ENCODE peak calls at places on chromosomes 5 and 9, in four cellular contexts. F is GM06990, N is fibroblast of lung, L is heart left ventricle. T is an unnamed sample.
A peak's percentile ranks its signal among the peaks of the same experiment; 100 is the strongest.

GRCh38 chr5:150626853-150627276 is 13.6 kb upstream of the SYNPO start:
- DNase-seq in L (peak; percentile 61), N (no peak), F (no peak), T (no peak)

GRCh38 chr5:40106847-40107246 is 572.9 kb upstream of the PTGER4 start:
- DNase-seq in F (no peak), N (no peak), L (no peak), T (no peak)

GRCh38 chr9:98428452-98428851 is 173.0 kb upstream of the TBC1D2 start:
- DNase-seq in F (no peak), L (no peak), N (no peak), T (no peak)

GRCh38 chr9:127279717-127280285 is 15.2 kb downstream of the GARNL3 start:
- DNase-seq in F (no peak), N (no peak), L (no peak), T (no peak)

GRCh38 chr5:39169081-39169480 is 50.3 kb downstream of the FYB1 start:
- DNase-seq in L (no peak), N (peak; percentile 84), F (no peak), T (no peak)

GRCh38 chr9:76321185-76321828 is 72.9 kb downstream of the RFK start:
- DNase-seq in L (no peak), N (peak; percentile 65), F (no peak), T (no peak)

GRCh38 chr5:69502375-69503143 is 10.0 kb downstream of the OCLN start:
- DNase-seq in N (peak; percentile 91), F (peak; percentile 32), L (no peak), T (no peak)

GRCh38 chr9:32783168-32783891 is at the start of gene TMEM215:
- DNase-seq in F (no peak), N (no peak), L (no peak), T (no peak)

GRCh38 chr5:107523019-107523680 is 147.6 kb downstream of the EFNA5 start:
- DNase-seq in F (no peak), N (no peak), L (no peak), T (no peak)

GRCh38 chr5:140246378-140247122 is 56.4 kb downstream of the PFDN1 start:
- DNase-seq in F (no peak), N (peak; percentile 57), L (peak; percentile 58), T (no peak)

GRCh38 chr5:3678801-3679200 is 83.2 kb downstream of the IRX1 start:
- DNase-seq in F (no peak), N (no peak), L (no peak), T (no peak)

DNA sequence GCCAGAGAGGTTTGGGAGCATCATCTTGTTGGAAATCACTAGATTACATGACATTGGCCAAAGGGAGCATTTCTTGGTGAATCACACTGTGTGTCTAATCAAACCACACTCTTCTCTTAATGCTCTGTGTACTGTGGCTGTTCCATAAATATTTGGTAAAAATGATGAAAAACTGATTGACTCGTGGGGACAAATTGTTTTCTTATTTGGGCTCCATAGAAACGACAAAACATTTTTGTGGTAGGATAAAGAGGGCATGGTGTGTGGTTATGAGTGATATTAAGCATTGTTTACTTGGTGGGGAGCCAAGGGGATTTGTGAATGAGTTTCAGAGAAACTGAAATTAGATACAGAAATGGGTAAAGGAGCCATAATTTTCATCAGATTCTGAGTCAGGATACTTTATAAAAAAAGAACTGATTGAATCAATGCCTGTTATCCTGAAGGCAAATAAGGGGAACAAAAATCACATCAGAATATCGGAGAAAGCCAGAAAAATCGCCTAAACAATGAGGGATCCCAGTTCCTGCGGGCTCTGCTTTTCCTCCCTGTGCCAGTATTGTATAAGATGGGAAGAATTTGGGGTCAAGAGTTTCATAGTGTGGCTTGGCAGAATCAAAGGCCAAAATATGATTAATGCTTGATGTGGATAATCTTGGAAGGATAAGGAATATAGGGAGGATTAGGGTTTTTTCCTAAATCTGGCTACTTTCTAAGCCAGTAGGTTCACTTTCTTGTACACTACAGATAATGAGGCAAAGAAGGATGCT is 33.3 kb downstream of the FBXL7 start:
- DNase-seq in N (peak; percentile 39), L (no peak), F (no peak), T (no peak)
- H3K4me3 ChIP-seq in N (no peak overlapping the region), L (no peak overlapping the region), F (no peak overlapping the region), T (no peak overlapping the region)

DNA sequence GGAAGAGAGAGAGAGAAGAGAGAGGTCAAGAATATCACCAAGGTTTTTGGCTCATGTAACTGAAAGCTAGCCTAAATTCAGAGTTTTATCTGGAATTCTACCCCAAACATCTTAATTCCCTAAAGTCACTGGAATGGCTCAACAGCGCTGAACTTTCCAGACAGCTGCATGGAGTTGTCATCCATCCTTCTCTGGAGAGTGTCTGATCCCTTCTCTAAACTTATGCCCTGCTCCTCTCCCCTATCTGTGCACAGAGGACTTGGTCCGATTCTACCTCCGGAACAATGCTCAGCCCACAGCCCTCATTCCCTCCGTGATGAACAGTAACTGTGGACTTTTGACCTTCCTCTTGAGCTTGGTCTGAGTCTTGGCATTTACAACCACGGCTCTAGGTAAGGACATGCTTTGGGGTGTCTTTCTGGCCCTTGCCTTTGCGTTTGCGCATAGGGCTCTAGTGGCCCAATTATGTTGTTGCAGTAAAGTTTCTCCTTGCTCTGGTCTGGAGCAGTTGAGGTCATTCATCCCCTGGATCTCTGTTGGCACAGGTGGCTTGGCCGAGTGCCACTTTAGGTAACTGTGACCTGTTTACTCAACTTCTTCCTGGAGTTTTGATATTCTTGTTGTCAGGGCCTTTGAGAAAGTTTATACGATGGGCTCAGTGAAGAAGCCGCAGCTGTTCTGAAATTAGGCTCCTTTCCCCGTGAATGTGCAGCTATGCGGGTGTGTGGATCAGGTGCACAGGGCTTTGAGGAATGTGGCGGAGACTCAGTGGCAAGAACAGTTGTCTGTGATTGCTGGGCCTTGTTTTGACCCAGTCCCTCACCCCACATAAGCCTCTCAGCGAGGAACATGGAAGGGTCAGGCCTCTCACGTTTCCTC is 18.4 kb upstream of the CD180 start:
- DNase-seq in L (no peak), F (no peak), N (no peak), T (no peak)
- TF ChIP-seq CTCF in L (no peak), F (no peak), N (no peak), T (no peak)

GRCh38 chr9:123943671-123944070 is 13.7 kb upstream of the DENND1A start:
- DNase-seq in F (no peak), L (no peak), N (no peak), T (no peak)

GRCh38 chr9:123938401-123938800 is 8.5 kb upstream of the DENND1A start:
- DNase-seq in L (no peak), F (no peak), N (no peak), T (no peak)

GRCh38 chr9:123942542-123942941 is 12.6 kb upstream of the DENND1A start:
- DNase-seq in F (no peak), N (no peak), L (no peak), T (no peak)

GRCh38 chr9:123940721-123941534 is 11.0 kb upstream of the DENND1A start:
- DNase-seq in N (no peak), L (no peak), F (peak; percentile 56), T (no peak)

GRCh38 chr9:123941535-123942070 is 11.7 kb upstream of the DENND1A start:
- DNase-seq in N (no peak), L (no peak), F (no peak), T (no peak)
- H3K4me3 ChIP-seq in N (no peak overlapping the region), L (no peak overlapping the region), F (no peak overlapping the region), T (no peak overlapping the region)

GRCh38 chr9:1726993-1727759 is 288.0 kb upstream of the SMARCA2 start:
- DNase-seq in L (no peak), F (no peak), N (no peak), T (no peak)
- TF ChIP-seq CTCF in L (no peak), F (peak; percentile 51), N (no peak), T (peak; percentile 48)

DNA sequence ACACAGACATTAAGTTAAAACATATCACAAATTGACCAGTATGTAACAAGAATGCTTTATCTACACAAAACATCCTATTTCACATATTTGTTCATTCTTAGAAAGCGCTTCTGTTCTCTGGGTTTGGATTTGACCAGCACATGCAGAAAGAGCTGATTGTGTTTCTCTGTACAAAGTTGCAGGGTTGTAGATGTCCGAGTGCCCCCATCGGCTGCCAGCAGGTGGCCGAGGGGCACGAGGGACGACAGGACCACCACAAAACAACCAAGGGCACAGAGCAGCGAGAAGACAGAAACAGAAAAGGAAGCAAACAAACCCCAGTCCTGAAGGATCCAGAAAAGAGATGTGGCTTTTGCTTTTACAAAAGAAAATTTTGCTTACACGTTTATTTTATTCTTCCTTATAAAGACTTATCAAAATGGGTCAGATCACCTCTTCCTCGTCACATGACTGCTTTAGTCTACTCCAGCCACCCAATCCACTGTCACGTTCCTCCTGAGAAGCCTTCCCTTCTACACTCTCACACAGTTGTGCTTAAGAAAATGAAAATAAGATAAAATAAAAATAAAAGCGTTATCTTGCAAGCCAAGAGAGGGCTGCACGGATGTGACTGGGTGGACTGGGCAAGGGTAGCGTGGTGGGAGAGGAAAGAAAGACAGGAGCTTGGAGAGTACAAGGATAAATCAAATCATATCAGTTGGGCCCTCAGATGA is 9.5 kb downstream of the OTP start:
- DNase-seq in L (no peak), F (no peak), N (no peak), T (no peak)
- H3K4me3 ChIP-seq in L (no peak overlapping the region), F (peak overlapping the region; percentile 72), N (no peak overlapping the region), T (no peak overlapping the region)